ENCODE peak calls at places on chromosomes 4 and X, in ten cellular contexts. Z is WERI-Rb-1, U is left ventricle myocardium inferior, H is A549, D is MM.1S, O is mucosa of descending colon, P is neural progenitor cell, Q is AG04450, W is lung, X is upper lobe of left lung. T is an unnamed sample.

GRCh38 chr4:185122681-185123345 is 20.3 kb upstream of the SLC25A4 start:
- DNase-seq in X (no peak), D (peak; percentile 76), W (no peak), P (no peak), U (no peak), O (no peak), Z (no peak), H (no peak), Q (no peak), T (no peak)

GRCh38 chr4:52606766-52607165 is 52.3 kb downstream of the USP46 start:
- DNase-seq in O (no peak), Q (no peak), U (no peak), X (no peak), P (no peak), Z (no peak), D (no peak), W (no peak), H (no peak), T (no peak)

GRCh38 chrX:42755820-42756219 is 22.1 kb downstream of the PPP1R2C start:
- DNase-seq in Q (no peak), O (no peak), Z (no peak), U (peak; percentile 26), W (peak; percentile 34), H (no peak), X (peak; percentile 33), D (no peak), P (no peak), T (peak; percentile 64)

GRCh38 chr4:156642161-156642560 is 329.4 kb downstream of the PDGFC start:
- DNase-seq in W (no peak), X (no peak), O (no peak), P (no peak), U (no peak), D (no peak), H (no peak), Q (no peak), Z (no peak), T (no peak)

GRCh38 chr4:174314770-174315169 is 31.1 kb downstream of the CEP44 start:
- DNase-seq in W (no peak), X (no peak), D (no peak), O (no peak), Q (no peak), P (no peak), Z (peak; percentile 49), U (no peak), H (peak; percentile 15), T (no peak)

GRCh38 chr4:42487230-42487629 is 89.9 kb downstream of the SHISA3 start:
- DNase-seq in X (no peak), U (no peak), Z (no peak), Q (no peak), W (no peak), P (peak; percentile 30), O (no peak), D (no peak), H (no peak), T (no peak)

GRCh38 chrX:45524296-45524695 is 323.6 kb upstream of the DIPK2B start:
- DNase-seq in Q (peak; percentile 20), O (no peak), P (no peak), U (no peak), W (no peak), D (no peak), H (no peak), Z (no peak), X (no peak), T (no peak)

GRCh38 chr4:11446156-11446811 is 17.6 kb upstream of the HS3ST1 start:
- DNase-seq in P (no peak), H (no peak), Z (no peak), X (no peak), Q (peak; percentile 3), O (no peak), U (no peak), W (no peak), D (no peak), T (no peak)

GRCh38 chrX:71532078-71532752 is 689 bp upstream of the OGT start:
- DNase-seq in O (peak; percentile 26), X (no peak), Z (no peak), W (no peak), D (peak; percentile 41), H (peak; percentile 12), Q (no peak), U (no peak), P (peak; percentile 33), T (no peak)

GRCh38 chr4:1591107-1591506 is 93.0 kb downstream of the FAM53A start:
- DNase-seq in H (no peak), W (no peak), O (no peak), D (no peak), Q (no peak), U (no peak), P (no peak), Z (no peak), X (no peak), T (no peak)
- H3K9me3 ChIP-seq in H (peaks cover 22% of the 10 kb centered on the region), W (peaks cover 13% of the 10 kb centered on the region), O (peaks cover 8% of the 10 kb centered on the region), D (no peaks in the 10 kb centered on the region), Q (peaks cover 26% of the 10 kb centered on the region), U (peaks cover 41% of the 10 kb centered on the region), P (no peaks in the 10 kb centered on the region), Z (peaks cover 5% of the 10 kb centered on the region), X (peaks cover 29% of the 10 kb centered on the region), T (peaks cover 6% of the 10 kb centered on the region)

DNA sequence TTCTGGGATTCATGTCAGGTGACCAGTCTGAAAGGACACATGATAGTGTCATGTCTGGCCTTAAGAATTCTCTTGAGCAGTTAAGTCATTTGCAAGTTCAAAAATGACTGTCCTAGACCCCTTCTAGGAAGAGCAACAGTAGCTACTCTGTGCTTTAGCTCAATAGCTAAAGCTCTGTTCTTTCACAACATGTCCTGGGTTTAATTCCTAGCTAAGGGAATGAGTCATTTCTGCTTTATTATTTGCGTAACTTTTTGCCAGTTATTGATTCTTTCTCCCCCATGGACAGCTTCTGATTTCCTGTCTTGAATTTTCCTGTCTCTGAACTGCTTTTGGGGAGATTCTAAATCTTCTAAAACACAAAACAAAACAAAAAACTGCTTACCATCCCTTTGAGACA is 1055.8 kb upstream of the DIAPH2 start:
- DNase-seq in U (no peak), O (no peak), Q (no peak), W (no peak), X (no peak), P (no peak), Z (no peak), H (no peak), D (no peak), T (no peak)
- H3K9me3 ChIP-seq in U (peaks cover 12% of the 10 kb centered on the region), O (peaks cover 15% of the 10 kb centered on the region), Q (no peaks in the 10 kb centered on the region), W (no peaks in the 10 kb centered on the region), X (peaks cover 5% of the 10 kb centered on the region), P (peaks cover 31% of the 10 kb centered on the region), Z (no peaks in the 10 kb centered on the region), H (no peaks in the 10 kb centered on the region), D (no peaks in the 10 kb centered on the region), T (no peaks in the 10 kb centered on the region)

GRCh38 chrX:33161829-33162228 is 49.5 kb downstream of the DMD start:
- DNase-seq in X (no peak), D (no peak), O (no peak), W (no peak), Q (no peak), U (no peak), P (no peak), H (no peak), Z (no peak), T (no peak)

GRCh38 chrX:33156152-33156726 is 55.1 kb downstream of the DMD start:
- DNase-seq in Z (no peak), W (no peak), H (no peak), U (no peak), O (no peak), X (no peak), D (no peak), P (no peak), Q (no peak), T (no peak)

GRCh38 chrX:33160273-33160672 is 51.1 kb downstream of the DMD start:
- DNase-seq in P (no peak), Z (no peak), O (no peak), H (no peak), X (no peak), W (no peak), Q (no peak), D (no peak), U (no peak), T (no peak)
- H3K9me3 ChIP-seq in P (no peaks in the 10 kb centered on the region), Z (no peaks in the 10 kb centered on the region), O (no peaks in the 10 kb centered on the region), H (no peaks in the 10 kb centered on the region), X (no peaks in the 10 kb centered on the region), W (no peaks in the 10 kb centered on the region), Q (no peaks in the 10 kb centered on the region), D (no peaks in the 10 kb centered on the region), U (no peaks in the 10 kb centered on the region), T (no peaks in the 10 kb centered on the region)

GRCh38 chrX:103107836-103108235 is 14.9 kb upstream of the NXF3 start:
- DNase-seq in D (no peak), U (no peak), Z (no peak), W (no peak), Q (no peak), H (no peak), O (no peak), P (no peak), X (no peak), T (no peak)
- H3K9me3 ChIP-seq in D (no peaks in the 10 kb centered on the region), U (peaks cover 8% of the 10 kb centered on the region), Z (no peaks in the 10 kb centered on the region), W (peaks cover 5% of the 10 kb centered on the region), Q (peaks cover 4% of the 10 kb centered on the region), H (no peaks in the 10 kb centered on the region), O (no peaks in the 10 kb centered on the region), P (peaks cover 7% of the 10 kb centered on the region), X (peaks cover 17% of the 10 kb centered on the region), T (no peaks in the 10 kb centered on the region)

GRCh38 chr4:86664959-86665358 is 70.8 kb downstream of the PTPN13 start:
- DNase-seq in H (no peak), P (no peak), X (no peak), Z (no peak), U (no peak), W (no peak), D (no peak), O (no peak), Q (no peak), T (no peak)

GRCh38 chr4:86661006-86661405 is 66.9 kb downstream of the PTPN13 start:
- DNase-seq in Z (no peak), U (no peak), P (no peak), O (no peak), Q (no peak), X (no peak), H (no peak), D (no peak), W (no peak), T (no peak)

GRCh38 chr4:86657910-86658309 is 63.8 kb downstream of the PTPN13 start:
- DNase-seq in Z (no peak), W (no peak), P (no peak), D (peak; percentile 27), X (no peak), U (no peak), O (no peak), Q (no peak), H (no peak), T (no peak)

GRCh38 chr4:86660407-86660806 is 66.3 kb downstream of the PTPN13 start:
- DNase-seq in H (no peak), W (no peak), Z (no peak), P (no peak), Q (no peak), O (no peak), U (no peak), X (no peak), D (no peak), T (no peak)

DNA sequence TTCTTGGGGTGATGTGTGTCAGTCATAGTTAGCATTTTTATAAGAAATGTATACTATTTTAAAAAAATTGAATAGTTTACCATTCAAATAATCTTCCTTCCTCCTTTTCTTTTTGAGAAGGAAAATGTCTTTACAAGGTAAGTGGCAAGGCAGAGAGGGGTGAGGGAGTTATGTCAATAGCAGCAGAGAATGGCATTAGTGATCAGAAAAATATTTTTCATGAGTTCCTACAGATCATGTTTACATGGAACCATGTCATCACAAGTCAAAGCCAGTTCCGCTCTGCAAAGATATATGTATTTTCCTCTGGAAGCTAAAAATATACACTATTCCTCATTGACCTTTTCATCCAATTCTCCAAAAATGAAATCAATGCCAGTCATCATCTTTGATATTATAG is 67.3 kb downstream of the PTPN13 start:
- DNase-seq in W (no peak), U (no peak), Q (no peak), O (no peak), D (no peak), Z (no peak), P (no peak), H (no peak), X (no peak), T (no peak)
- H3K9me3 ChIP-seq in W (no peaks in the 10 kb centered on the region), U (no peaks in the 10 kb centered on the region), Q (no peaks in the 10 kb centered on the region), O (no peaks in the 10 kb centered on the region), D (no peaks in the 10 kb centered on the region), Z (peaks cover under 1% of the 10 kb centered on the region), P (no peaks in the 10 kb centered on the region), H (no peaks in the 10 kb centered on the region), X (no peaks in the 10 kb centered on the region), T (no peaks in the 10 kb centered on the region)

T was measured in right cardiac atrium.